ENCODE peak calls at places on chromosome 11, in five cellular contexts. T is brain microvascular endothelial cell; M is naive thymus-derived CD4-positive, alpha-beta T cell; C is lung; V is colonic mucosa. N is an unnamed sample. For H3K36me3, the result is how much of the 10 kb centered on the place peaks cover.

GRCh38 chr11:36130401-36130800 is 158.8 kb downstream of the COMMD9 start:
- DNase-seq in T (peak), M (no peak), C (no peak), V (no peak), N (no peak)

GRCh38 chr11:66371627-66372415 is at the start of gene SLC29A2:
- DNase-seq in T (no peak), M (peak), C (peak), V (peak), N (peak)

GRCh38 chr11:12473366-12473765 is 96.0 kb downstream of the PARVA start:
- DNase-seq in T (no peak), M (no peak), C (no peak), V (no peak), N (peak)

GRCh38 chr11:45455536-45455935 is 169.4 kb upstream of the SYT13 start:
- DNase-seq in T (no peak), M (no peak), C (no peak), V (no peak), N (no peak)

GRCh38 chr11:15101072-15101701 is 13.5 kb upstream of the INSC start:
- DNase-seq in T (peak), M (no peak), C (peak), V (peak), N (peak)

GRCh38 chr11:65434667-65435179 is 12.1 kb downstream of the NEAT1 start:
- DNase-seq in T (no peak), M (no peak), C (no peak), V (no peak), N (no peak)

GRCh38 chr11:126361400-126361799 is 5.9 kb downstream of the ST3GAL4 start:
- DNase-seq in T (no peak), M (no peak), C (no peak), V (no peak), N (no peak)

GRCh38 chr11:77136074-77136473 is 8.0 kb downstream of the MYO7A start:
- DNase-seq in T (peak), M (no peak), C (no peak), V (no peak), N (no peak)

GRCh38 chr11:64251722-64251985 is 324 bp downstream of the PLCB3 start:
- DNase-seq in T (peak), M (no peak), C (no peak), V (no peak), N (no peak)

GRCh38 chr11:66720223-66720898 is 8.7 kb downstream of the SPTBN2 start:
- DNase-seq in T (peak), M (no peak), C (peak), V (peak), N (no peak)

DNA sequence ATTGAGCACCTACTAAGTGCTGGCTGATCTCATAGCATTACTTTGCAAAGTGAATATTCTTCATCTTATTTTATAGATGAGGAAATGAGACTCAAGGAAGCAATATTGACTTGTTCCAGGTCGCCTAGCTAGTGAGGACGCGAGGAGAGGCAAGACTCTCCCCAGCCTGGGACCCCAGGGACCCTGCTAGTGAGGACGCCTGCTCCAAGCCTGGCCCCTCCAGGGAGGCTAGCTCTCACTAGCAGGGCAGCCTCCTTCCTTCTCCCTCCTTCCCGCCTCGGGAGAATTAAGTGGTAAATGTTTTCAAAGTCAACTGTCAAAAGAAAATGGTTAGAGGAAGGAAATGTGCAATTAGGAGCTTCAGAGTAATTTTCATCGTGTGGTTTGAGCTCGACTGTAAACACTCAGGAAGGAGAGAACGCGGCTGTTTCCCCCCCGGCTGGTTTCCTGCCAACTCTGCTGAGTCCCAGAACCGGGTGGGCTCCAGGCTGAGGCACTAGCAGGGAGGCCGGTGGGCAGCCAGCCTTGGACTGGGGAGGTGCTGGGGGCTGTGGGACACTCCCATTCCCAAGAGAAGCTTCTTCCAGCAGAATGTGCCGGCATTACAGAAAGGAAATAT is 17.9 kb downstream of the MYEOV start:
- DNase-seq in T (no peak), M (peak), C (no peak), V (no peak), N (no peak)
- H3K27ac ChIP-seq in T (no peak), M (peak), C (no peak), V (no peak), N (no peak)

GRCh38 chr11:78542007-78542406 is 32.7 kb downstream of the NARS2 start:
- DNase-seq in T (no peak), M (no peak), C (no peak), V (no peak), N (no peak)

GRCh38 chr11:78536933-78537332 is 37.7 kb downstream of the NARS2 start:
- DNase-seq in T (no peak), M (no peak), C (no peak), V (no peak), N (no peak)

GRCh38 chr11:78541537-78541936 is 33.1 kb downstream of the NARS2 start:
- DNase-seq in T (no peak), M (no peak), C (no peak), V (no peak), N (no peak)

GRCh38 chr11:78539566-78539965 is 35.1 kb downstream of the NARS2 start:
- DNase-seq in T (no peak), M (no peak), C (no peak), V (no peak), N (no peak)

GRCh38 chr11:78540276-78540675 is 34.4 kb downstream of the NARS2 start:
- DNase-seq in T (no peak), M (no peak), C (no peak), V (no peak), N (no peak)
- H3K36me3 ChIP-seq in T (under half), M (under half), C (under half), V (under half), N (under half)

DNA sequence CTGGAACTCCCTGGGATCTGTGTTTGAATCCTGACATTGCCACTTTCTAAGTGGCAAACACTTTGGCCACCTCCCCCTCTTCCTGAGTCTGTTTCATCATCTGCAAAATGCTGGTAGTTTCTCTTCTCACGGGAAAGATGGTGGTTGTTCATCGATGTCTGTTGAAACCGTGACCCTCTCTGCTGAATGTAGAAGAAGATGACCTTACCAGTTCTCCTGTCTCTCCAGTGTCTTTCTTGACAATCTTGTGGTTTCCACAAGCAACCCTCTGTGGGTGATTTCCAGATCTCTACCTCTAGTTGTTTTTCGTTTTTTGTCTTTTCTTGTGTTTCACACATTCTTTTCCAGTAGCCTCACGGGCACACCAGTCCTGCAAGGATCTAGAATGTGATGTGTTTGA is 27.5 kb downstream of the ZBTB16 start:
- DNase-seq in T (no peak), M (no peak), C (no peak), V (no peak), N (no peak)
- H3K27ac ChIP-seq in T (no peak), M (no peak), C (no peak), V (no peak), N (no peak)

DNA sequence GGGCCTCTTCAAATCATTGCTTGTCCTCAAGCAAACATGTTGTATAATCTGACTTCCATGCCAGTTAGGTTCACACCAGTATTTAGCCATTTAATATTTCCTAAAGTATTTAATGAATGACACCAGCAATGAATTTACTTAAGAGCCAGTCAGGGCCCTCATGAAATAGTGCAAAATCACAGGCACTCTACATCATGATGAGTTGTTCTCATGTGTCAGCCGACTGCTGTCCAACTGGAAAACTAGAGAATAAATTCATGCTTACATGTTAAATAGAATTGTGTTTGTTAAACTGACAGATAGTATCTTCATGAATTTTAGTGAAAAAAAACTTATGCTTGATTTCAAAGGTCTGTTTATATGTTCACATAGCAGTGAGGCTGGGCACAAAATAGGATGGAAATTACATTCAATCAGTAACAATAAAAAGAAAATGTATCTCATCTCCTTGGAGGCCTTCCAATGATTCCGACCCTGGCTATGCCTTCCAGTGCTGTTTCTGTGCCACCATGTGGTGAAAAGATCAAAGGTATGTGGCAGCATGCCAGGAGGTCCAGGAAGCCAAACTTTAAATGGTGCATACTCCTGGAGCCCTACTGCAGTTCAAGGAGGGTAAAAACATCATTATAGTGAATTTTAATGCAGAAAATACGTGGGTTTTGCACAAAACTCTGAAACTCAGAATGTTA is 45.2 kb downstream of the CTSC start:
- DNase-seq in T (no peak), M (no peak), C (no peak), V (peak), N (no peak)
- H3K36me3 ChIP-seq in T (under half), M (under half), C (under half), V (under half), N (under half)

GRCh38 chr11:75469785-75470405 is 36.9 kb upstream of the KLHL35 start:
- DNase-seq in T (no peak), M (no peak), C (no peak), V (no peak), N (no peak)

GRCh38 chr11:75467881-75468280 is 34.9 kb upstream of the KLHL35 start:
- DNase-seq in T (no peak), M (no peak), C (no peak), V (no peak), N (no peak)

GRCh38 chr11:75470681-75471080 is 37.7 kb upstream of the KLHL35 start:
- DNase-seq in T (no peak), M (no peak), C (no peak), V (no peak), N (no peak)

GRCh38 chr11:75467311-75467710 is 34.3 kb upstream of the KLHL35 start:
- DNase-seq in T (no peak), M (no peak), C (no peak), V (no peak), N (no peak)

DNA sequence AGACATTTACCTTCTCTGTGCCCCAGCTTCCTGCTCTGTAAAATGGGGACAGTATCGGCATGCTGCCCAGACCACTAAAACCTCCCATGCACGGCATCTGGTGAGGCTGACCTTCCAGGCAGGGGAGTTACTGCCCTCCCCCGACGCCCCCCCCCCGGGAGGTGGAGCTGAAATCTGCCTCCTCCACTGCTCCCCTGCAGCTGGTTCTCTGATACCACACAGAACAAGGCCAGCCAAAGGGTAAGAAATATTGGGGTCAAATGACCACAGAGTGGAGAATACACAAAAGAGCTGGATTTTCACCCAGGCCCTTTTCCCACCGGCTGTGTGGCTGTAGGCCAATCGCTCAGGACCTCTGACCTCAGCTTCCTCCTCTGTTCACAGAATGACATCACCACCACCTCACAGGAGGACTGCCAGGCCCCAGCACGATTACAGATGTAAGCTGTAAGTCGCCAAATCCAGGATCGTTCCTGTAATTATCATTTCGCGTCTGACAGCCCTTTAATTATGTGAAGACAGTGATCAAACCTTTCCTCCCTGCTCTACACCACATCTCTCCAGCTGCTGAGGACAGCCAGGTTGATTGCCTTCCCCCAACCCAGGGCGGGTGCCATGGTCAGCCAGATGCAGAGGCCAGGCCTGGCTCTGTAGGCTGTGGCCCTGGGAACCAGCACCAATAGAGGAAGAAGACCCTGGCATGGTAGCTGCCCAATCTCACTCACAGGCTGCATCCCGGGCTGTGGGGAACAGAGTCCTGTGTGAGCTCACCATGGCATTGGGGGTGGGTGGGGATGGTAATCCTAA is 35.7 kb upstream of the KLHL35 start:
- DNase-seq in T (peak), M (no peak), C (peak), V (no peak), N (peak)
- H3K27ac ChIP-seq in T (no peak), M (no peak), C (no peak), V (no peak), N (peak)

DNA sequence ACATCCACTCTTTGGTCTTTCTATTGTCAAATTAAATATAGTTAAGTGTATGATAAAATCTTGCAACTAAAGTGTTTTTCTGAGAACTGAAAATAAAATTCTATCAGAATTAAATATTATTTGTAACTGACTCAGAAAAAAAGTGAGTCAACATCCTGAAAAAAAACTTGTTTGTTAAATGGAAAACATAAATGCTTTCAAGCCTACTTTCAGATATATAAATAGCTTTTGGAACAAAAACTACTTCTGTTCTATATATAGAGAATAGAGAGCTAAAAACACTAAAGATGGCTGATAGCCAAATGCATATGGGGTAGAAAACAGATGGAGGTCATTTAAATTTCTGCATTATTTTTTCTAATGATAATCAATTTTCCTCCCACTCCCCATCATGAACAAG is 61.8 kb downstream of the PIK3C2A start:
- DNase-seq in T (no peak), M (no peak), C (no peak), V (no peak), N (no peak)
- H3K36me3 ChIP-seq in T (under half), M (under half), C (under half), V (under half), N (under half)

GRCh38 chr11:131653244-131653643 is 282.8 kb downstream of the NTM start:
- DNase-seq in T (no peak), M (no peak), C (no peak), V (no peak), N (no peak)
- H3K27ac ChIP-seq in T (no peak), M (no peak), C (no peak), V (no peak), N (no peak)

N was measured in WERI-Rb-1.